ENCODE peak calls at places on chromosomes 5 and 9, in five cellular contexts. I is astrocyte of the spinal cord, C is stomach, H is RWPE1, G is gastrocnemius medialis. S is an unnamed sample.

GRCh38 chr9:33676746-33677505 is 118.4 kb upstream of the PRSS3 start:
- DNase-seq in I (peak; percentile 17), C (peak; percentile 25), H (peak; percentile 23), G (no peak), S (peak; percentile 63)

GRCh38 chr9:80292231-80292630 is 720.5 kb downstream of the TLE4 start:
- DNase-seq in I (no peak), C (no peak), H (no peak), G (no peak), S (no peak)

GRCh38 chr9:14424983-14425382 is 111.0 kb upstream of the NFIB start:
- DNase-seq in I (no peak), C (no peak), H (no peak), G (no peak), S (no peak)

GRCh38 chr5:138336952-138337684 is 948 bp upstream of the FAM53C start:
- DNase-seq in I (no peak), C (peak; percentile 80), H (peak; percentile 93), G (peak; percentile 66), S (peak; percentile 87)

GRCh38 chr9:36991516-36992134 is 42.4 kb downstream of the PAX5 start:
- DNase-seq in I (peak; percentile 5), C (peak; percentile 31), H (peak; percentile 76), G (no peak), S (peak; percentile 18)

GRCh38 chr9:69198526-69199250 is 24.6 kb downstream of the TJP2 start:
- DNase-seq in I (no peak), C (no peak), H (no peak), G (no peak), S (no peak)

GRCh38 chr9:18638448-18639249 is 164.7 kb downstream of the ADAMTSL1 start:
- DNase-seq in I (no peak), C (no peak), H (no peak), G (no peak), S (no peak)

GRCh38 chr9:121773286-121773953 is 122.0 kb downstream of the DAB2IP start:
- DNase-seq in I (no peak), C (no peak), H (no peak), G (no peak), S (no peak)

GRCh38 chr5:73764996-73765395 is 139.0 kb downstream of the ARHGEF28 start:
- DNase-seq in I (no peak), C (no peak), H (no peak), G (no peak), S (no peak)

GRCh38 chr5:95957804-95958203 is 3.8 kb downstream of the ELL2 start:
- DNase-seq in I (no peak), C (no peak), H (no peak), G (no peak), S (no peak)

GRCh38 chr5:95280692-95281091 is 4.2 kb downstream of the MCTP1 start:
- DNase-seq in I (no peak), C (no peak), H (no peak), G (no peak), S (no peak)

GRCh38 chr9:130845254-130845653 is 10.2 kb downstream of the ABL1 start:
- DNase-seq in I (no peak), C (no peak), H (no peak), G (no peak), S (no peak)

GRCh38 chr9:130846487-130847305 is 11.6 kb downstream of the ABL1 start:
- DNase-seq in I (peak; percentile 85), C (peak; percentile 46), H (peak; percentile 87), G (no peak), S (no peak)

GRCh38 chr9:130849356-130849755 is 14.3 kb downstream of the ABL1 start:
- DNase-seq in I (no peak), C (no peak), H (no peak), G (no peak), S (no peak)

GRCh38 chr9:130845901-130846381 is 10.9 kb downstream of the ABL1 start:
- DNase-seq in I (peak; percentile 89), C (no peak), H (peak; percentile 56), G (no peak), S (no peak)

GRCh38 chr9:130847306-130848217 is 12.5 kb downstream of the ABL1 start:
- DNase-seq in I (peak; percentile 99), C (peak; percentile 44), H (peak; percentile 97), G (peak; percentile 72), S (no peak)
- TF ChIP-seq CTCF in I (peak; percentile 35), C (no peak), H (no peak), G (no peak), S (peak; percentile 9)

GRCh38 chr5:141392429-141393198 is at the start of gene PCDHGA8:
- DNase-seq in I (no peak), C (no peak), H (no peak), G (no peak), S (no peak)
- TF ChIP-seq CTCF in I (peak; percentile 13), C (no peak), H (peak; percentile 1), G (no peak), S (peak; percentile 12)

DNA sequence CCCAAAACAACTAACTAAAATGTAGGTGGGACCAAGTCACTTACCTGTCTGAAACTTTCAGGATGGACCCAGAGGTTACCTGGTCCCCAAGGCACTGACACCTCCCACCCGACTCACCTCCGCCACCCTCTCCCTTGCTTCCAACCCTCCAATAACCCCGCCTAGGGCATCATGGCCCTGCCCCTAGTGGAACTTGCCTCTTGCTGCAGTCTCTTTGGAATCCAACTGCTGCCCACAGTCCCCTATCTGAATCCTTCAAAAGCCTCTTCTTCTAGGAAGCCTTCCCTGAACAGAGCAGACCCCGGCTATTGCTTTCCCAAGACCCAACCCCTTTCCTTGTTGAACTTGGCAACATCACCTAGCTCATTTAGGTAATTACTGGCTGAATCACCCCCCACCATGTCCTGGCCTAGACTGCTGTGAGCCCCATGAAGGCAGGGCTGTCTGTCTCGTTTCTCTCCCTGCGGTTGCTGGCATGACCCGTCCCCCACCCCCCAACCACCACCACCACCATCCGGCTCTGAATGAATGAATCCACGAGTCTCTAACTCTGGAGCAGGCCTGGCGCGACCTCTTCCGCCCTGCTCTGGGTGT is 9.4 kb downstream of the CRB2 start:
- DNase-seq in I (no peak), C (no peak), H (no peak), G (no peak), S (no peak)
- TF ChIP-seq CTCF in I (peak; percentile 21), C (no peak), H (no peak), G (no peak), S (no peak)

GRCh38 chr5:53991942-53992341 is 318.4 kb downstream of the ARL15 start:
- DNase-seq in I (no peak), C (no peak), H (no peak), G (no peak), S (no peak)

GRCh38 chr5:53983568-53984465 is 326.6 kb downstream of the ARL15 start:
- DNase-seq in I (no peak), C (no peak), H (peak; percentile 89), G (no peak), S (no peak)

GRCh38 chr5:53985796-53986195 is 324.6 kb downstream of the ARL15 start:
- DNase-seq in I (no peak), C (no peak), H (no peak), G (no peak), S (no peak)

GRCh38 chr5:53984987-53985386 is 325.4 kb downstream of the ARL15 start:
- DNase-seq in I (no peak), C (no peak), H (no peak), G (no peak), S (no peak)

DNA sequence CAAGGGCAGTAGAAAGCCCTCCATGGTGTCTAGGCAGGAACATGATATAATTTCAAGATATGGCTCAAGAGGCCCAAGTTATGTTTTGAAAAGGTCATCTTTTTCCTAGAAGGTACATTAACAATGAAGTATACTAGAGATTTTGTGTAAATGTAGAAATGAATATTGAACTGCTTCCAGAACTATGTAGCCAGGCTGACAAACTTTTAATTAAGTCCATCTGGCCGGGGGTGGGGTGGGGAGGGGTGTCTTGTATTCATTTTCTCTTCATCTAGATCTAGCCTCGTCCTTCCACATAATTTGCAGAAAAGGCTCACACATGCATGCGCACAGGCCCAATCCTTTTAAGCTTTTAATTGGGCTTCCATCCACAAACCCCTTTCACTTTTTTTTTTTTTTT is 323.3 kb downstream of the ARL15 start:
- DNase-seq in I (no peak), C (no peak), H (no peak), G (no peak), S (no peak)
- TF ChIP-seq CTCF in I (no peak), C (no peak), H (no peak), G (no peak), S (no peak)

GRCh38 chr9:94153905-94154304 is 69.6 kb downstream of the PTPDC1 start:
- DNase-seq in I (no peak), C (no peak), H (no peak), G (no peak), S (no peak)
- TF ChIP-seq CTCF in I (no peak), C (no peak), H (no peak), G (no peak), S (no peak)

DNA sequence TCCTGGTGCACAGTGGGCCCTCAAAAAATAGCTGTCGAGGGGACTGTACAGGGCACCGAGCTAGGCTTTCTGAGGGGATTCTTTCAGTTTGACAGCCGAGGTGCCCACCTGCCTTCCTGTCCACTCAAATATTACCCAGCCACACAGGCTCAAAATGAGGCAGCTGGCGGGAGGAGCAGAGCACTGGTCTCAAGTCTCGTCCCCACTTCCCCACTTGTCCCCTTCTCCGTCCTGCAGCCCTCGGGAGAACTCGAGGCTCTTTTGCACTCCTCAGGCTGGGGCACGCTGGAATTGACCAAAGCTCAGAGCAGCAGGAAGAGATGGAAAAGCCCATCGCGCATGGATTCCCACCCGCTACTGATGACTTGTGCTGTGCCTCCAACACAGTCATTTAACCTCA is 185.2 kb downstream of the HSPA4 start:
- DNase-seq in I (no peak), C (no peak), H (no peak), G (no peak), S (peak; percentile 28)
- TF ChIP-seq CTCF in I (no peak), C (no peak), H (no peak), G (no peak), S (no peak)

GRCh38 chr5:91266184-91266705 is 116.9 kb downstream of the ARRDC3 start:
- DNase-seq in I (peak; percentile 76), C (no peak), H (peak; percentile 85), G (no peak), S (no peak)
- TF ChIP-seq CTCF in I (no peak), C (peak; percentile 22), H (peak; percentile 19), G (peak; percentile 28), S (no peak)

DNA sequence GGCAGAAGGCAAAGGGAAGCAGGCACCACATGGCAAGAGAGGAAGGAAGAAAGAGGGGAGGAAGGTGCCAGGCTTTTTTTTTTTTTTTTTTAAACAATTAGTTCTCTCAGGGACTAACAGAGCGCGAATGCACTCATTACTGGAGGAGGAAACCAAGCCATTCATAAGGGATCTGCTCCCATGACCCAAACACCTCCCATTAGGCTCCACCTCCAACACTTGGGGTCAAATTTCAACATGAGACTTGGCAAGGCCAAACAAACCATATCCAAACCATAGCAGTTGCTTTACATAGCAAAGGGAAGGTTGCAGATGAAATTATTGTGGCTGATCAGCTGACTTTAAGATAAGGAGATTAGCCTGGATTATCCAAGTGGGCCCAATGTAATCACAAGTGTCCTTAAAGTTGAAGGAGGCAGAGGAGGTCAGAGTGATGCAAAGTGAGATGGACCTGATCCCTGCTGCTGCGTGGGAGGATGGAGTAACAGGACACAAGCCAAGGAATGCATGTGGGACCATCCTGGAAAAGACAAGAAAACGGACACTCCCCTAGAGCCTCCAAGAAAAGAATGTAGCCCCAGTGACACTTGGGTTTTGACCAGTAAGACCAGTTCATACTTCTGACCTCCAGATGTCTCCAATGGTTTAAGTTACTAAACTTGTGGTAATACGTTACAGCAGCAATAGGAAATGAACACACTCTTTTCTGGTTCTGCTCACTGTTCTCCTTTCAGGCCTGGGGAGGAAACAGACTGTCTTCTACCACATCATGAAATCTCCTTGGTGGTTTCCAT is 167.3 kb downstream of the GNAQ start:
- DNase-seq in I (no peak), C (no peak), H (no peak), G (no peak), S (no peak)
- TF ChIP-seq CTCF in I (no peak), C (no peak), H (no peak), G (no peak), S (peak; percentile 6)